ENCODE peak calls at places on chromosome 7, in five cellular contexts. H is K562, Z is GM12878, D is HepG2, F is H1. L is an unnamed sample.

GRCh38 chr7:54995631-54996340 is 23.0 kb upstream of the EGFR start:
- DNase-seq in H (no peak), Z (peak), D (peak), F (no peak), L (no peak)

GRCh38 chr7:142494021-142494420 is 236.2 kb upstream of the PRSS58 start:
- DNase-seq in H (no peak), Z (no peak), D (no peak), F (no peak), L (no peak)

GRCh38 chr7:67788689-67789088 is 792.1 kb downstream of the TYW1 start:
- DNase-seq in H (peak), Z (no peak), D (no peak), F (peak), L (peak)

GRCh38 chr7:80942261-80943041 is 23.6 kb upstream of the SEMA3C start:
- DNase-seq in H (no peak), Z (no peak), D (peak), F (peak), L (peak)

GRCh38 chr7:91636129-91636724 is 244.3 kb downstream of the MTERF1 start:
- DNase-seq in H (peak), Z (no peak), D (peak), F (peak), L (no peak)

GRCh38 chr7:4450483-4450882 is 231.6 kb upstream of the FOXK1 start:
- DNase-seq in H (no peak), Z (no peak), D (no peak), F (no peak), L (no peak)

GRCh38 chr7:159120540-159120919 is 24.1 kb downstream of the VIPR2 start:
- DNase-seq in H (no peak), Z (no peak), D (no peak), F (no peak), L (no peak)

GRCh38 chr7:2529161-2530075 is 9.8 kb downstream of the LFNG start:
- DNase-seq in H (no peak), Z (no peak), D (no peak), F (no peak), L (no peak)

GRCh38 chr7:101862280-101863220 is 45.1 kb downstream of the CUX1 start:
- DNase-seq in H (peak), Z (no peak), D (peak), F (no peak), L (no peak)

GRCh38 chr7:8418627-8419245 is 14.7 kb upstream of the NXPH1 start:
- DNase-seq in H (peak), Z (peak), D (peak), F (no peak), L (peak)

GRCh38 chr7:85452674-85453073 is 265.8 kb upstream of the SEMA3D start:
- DNase-seq in H (no peak), Z (no peak), D (no peak), F (no peak), L (no peak)

GRCh38 chr7:121605297-121605640 is 209.2 kb upstream of the FAM3C start:
- DNase-seq in H (no peak), Z (no peak), D (peak), F (no peak), L (no peak)

GRCh38 chr7:138924551-138925225 is 56.5 kb downstream of the KIAA1549 start:
- DNase-seq in H (no peak), Z (no peak), D (no peak), F (no peak), L (peak)

GRCh38 chr7:158784270-158784669 is 45.0 kb downstream of the ESYT2 start:
- DNase-seq in H (no peak), Z (no peak), D (no peak), F (no peak), L (no peak)

GRCh38 chr7:157997991-157998505 is 589.6 kb downstream of the PTPRN2 start:
- DNase-seq in H (no peak), Z (no peak), D (no peak), F (no peak), L (no peak)

GRCh38 chr7:154769527-154769926 is 233.4 kb downstream of the PAXIP1 start:
- DNase-seq in H (no peak), Z (no peak), D (no peak), F (no peak), L (no peak)

GRCh38 chr7:34184466-34184865 is 279.1 kb downstream of the BMPER start:
- DNase-seq in H (no peak), Z (no peak), D (no peak), F (no peak), L (no peak)

GRCh38 chr7:22821702-22822485 is 755 bp downstream of the TOMM7 start:
- DNase-seq in H (no peak), Z (no peak), D (no peak), F (no peak), L (no peak)

GRCh38 chr7:139995034-139995915 is 67.5 kb downstream of the PARP12 start:
- DNase-seq in H (no peak), Z (no peak), D (no peak), F (no peak), L (no peak)
- TF ChIP-seq RAD21 in H (no peak), Z (no peak), D (no peak), F (no peak), L (no peak)

DNA sequence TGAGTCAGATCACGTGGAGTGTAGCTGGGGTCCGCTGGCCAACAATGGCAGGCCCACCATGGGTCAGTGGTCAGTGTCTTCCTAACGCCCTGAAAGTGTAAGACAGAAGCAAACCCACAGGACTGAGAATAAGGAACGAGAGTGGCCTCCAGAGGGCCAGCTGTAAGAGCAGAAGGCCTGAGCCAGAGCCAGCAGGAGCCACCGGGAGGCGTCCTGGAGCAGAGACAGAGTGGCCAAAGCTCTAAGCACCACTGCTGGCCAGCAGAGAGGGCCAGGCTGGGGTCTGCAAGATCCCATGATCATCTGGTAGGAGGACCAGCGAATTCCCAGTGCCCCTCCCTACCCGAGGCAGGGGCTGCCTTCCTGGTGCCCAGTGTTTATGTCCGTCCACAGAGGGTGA is 9.2 kb downstream of the CCDC201 start:
- DNase-seq in H (peak), Z (no peak), D (peak), F (no peak), L (no peak)
- TF ChIP-seq GABPA in H (no peak), Z (no peak), D (no peak), F (no peak), L (no peak)

GRCh38 chr7:132451161-132451560 is 125.1 kb downstream of the PLXNA4 start:
- DNase-seq in H (no peak), Z (no peak), D (no peak), F (no peak), L (no peak)
- TF ChIP-seq RAD21 in H (no peak), Z (no peak), D (no peak), F (no peak), L (no peak)

GRCh38 chr7:38211486-38211885 is 33.4 kb downstream of the STARD3NL start:
- DNase-seq in H (no peak), Z (no peak), D (no peak), F (no peak), L (no peak)

GRCh38 chr7:38215734-38216670 is 38.0 kb downstream of the STARD3NL start:
- DNase-seq in H (peak), Z (peak), D (peak), F (peak), L (peak)

GRCh38 chr7:38207843-38208242 is 29.8 kb downstream of the STARD3NL start:
- DNase-seq in H (no peak), Z (no peak), D (no peak), F (no peak), L (no peak)

GRCh38 chr7:38215115-38215514 is 37.1 kb downstream of the STARD3NL start:
- DNase-seq in H (no peak), Z (no peak), D (peak), F (no peak), L (no peak)

DNA sequence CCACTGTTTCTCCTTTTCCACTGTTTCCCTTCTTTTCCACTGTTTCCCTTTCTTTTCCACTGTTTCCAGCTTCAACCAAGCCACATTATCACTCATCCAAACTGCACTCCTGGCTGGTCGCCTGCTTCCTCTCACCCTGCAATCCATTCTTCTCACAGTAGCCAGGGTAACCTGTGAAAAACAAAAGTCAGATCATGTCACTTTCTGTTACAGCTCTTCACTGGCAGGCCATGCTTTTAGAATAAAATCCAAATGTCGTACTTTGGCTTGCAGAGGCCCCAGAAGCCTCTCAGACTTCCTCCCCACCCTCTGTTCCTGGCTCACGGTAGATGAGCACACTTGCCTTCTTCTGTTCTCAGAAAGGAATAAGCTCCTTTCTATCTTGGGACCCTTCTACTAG is 33.9 kb downstream of the STARD3NL start:
- DNase-seq in H (no peak), Z (no peak), D (no peak), F (no peak), L (no peak)
- TF ChIP-seq GABPA in H (no peak), Z (no peak), D (no peak), F (no peak), L (no peak)

DNA sequence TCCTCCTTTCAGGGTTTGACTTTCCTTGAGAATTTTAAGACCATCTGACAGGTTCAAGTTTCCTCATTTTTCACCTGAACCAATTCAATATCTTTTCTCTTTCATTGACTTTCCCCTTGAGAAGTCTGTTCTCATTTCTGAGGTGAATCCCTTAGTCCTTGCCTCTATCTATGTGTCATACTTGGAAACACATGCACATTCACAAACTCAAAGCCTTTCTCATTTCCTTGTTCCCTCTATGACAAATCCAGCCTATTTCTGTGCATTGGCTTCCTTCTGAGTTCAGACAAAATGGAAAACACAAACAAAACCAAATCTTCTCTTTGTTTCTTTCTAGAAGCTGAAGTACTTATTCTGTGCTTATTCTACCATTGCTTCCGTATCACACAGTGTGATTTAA is 13.8 kb downstream of the PTTG1IP2 start:
- DNase-seq in H (no peak), Z (no peak), D (no peak), F (no peak), L (no peak)
- TF ChIP-seq RAD21 in H (no peak), Z (no peak), D (no peak), F (no peak), L (no peak)

L was measured in SK-N-SH.